ENCODE peak calls at places on chromosomes 12 and 14, in nine cellular contexts. R, K, P, F, C, U, G, V and E are unnamed samples.

GRCh38 chr12:113403435-113404415 is at the start of gene SDS:
- DNase-seq in P (no peak), U (peak), C (no peak), F (no peak), V (peak), K (no peak), G (no peak), R (no peak), E (no peak)

GRCh38 chr12:27474344-27474743 is 27.8 kb downstream of the SMCO2 start:
- DNase-seq in V (peak), K (no peak), P (no peak), F (peak), C (peak), U (no peak), G (peak), R (no peak), E (no peak)

GRCh38 chr12:32069071-32069470 is 37.6 kb upstream of the BICD1 start:
- DNase-seq in V (no peak), C (no peak), U (no peak), G (peak), P (no peak), R (no peak), K (no peak), F (no peak), E (no peak)

GRCh38 chr14:61064866-61065265 is 83.8 kb downstream of the SLC38A6 start:
- DNase-seq in K (no peak), R (no peak), P (no peak), C (no peak), V (no peak), U (no peak), F (no peak), G (no peak), E (no peak)

GRCh38 chr14:96324219-96324618 is 38.9 kb downstream of the ATG2B start:
- DNase-seq in V (no peak), K (no peak), F (no peak), G (no peak), C (no peak), R (no peak), U (no peak), P (no peak), E (no peak)

GRCh38 chr12:15928870-15929571 is 17.9 kb downstream of the DERA start:
- DNase-seq in V (no peak), R (no peak), U (peak), C (no peak), G (peak), F (no peak), K (peak), P (no peak), E (no peak)

GRCh38 chr12:32183646-32184045 is 77.0 kb downstream of the BICD1 start:
- DNase-seq in F (no peak), K (peak), R (no peak), G (no peak), V (no peak), C (no peak), P (no peak), U (no peak), E (no peak)

GRCh38 chr14:90159688-90160087 is 96.7 kb upstream of the PSMC1 start:
- DNase-seq in F (no peak), R (no peak), V (no peak), C (no peak), K (no peak), P (no peak), G (no peak), U (no peak), E (no peak)

GRCh38 chr14:86203843-86204242 is 673.9 kb downstream of the FLRT2 start:
- DNase-seq in P (no peak), G (no peak), F (no peak), R (no peak), K (no peak), V (no peak), U (no peak), C (no peak), E (no peak)

GRCh38 chr14:104341532-104342434 is 203.4 kb downstream of the KIF26A start:
- DNase-seq in U (peak), R (peak), V (no peak), P (peak), K (peak), C (no peak), G (peak), F (no peak), E (peak)

GRCh38 chr12:62922539-62922938 is 12.4 kb downstream of the PPM1H start:
- DNase-seq in C (no peak), K (no peak), G (no peak), U (no peak), F (no peak), V (peak), P (no peak), R (no peak), E (no peak)

GRCh38 chr14:77270361-77271112 is 469 bp downstream of the NGB start:
- DNase-seq in V (no peak), R (no peak), C (no peak), G (no peak), P (no peak), F (no peak), K (peak), U (no peak), E (no peak)

GRCh38 chr14:89291351-89291940 is 125.6 kb downstream of the FOXN3 start:
- DNase-seq in G (no peak), V (no peak), C (no peak), F (no peak), P (no peak), R (no peak), K (no peak), U (no peak), E (no peak)

GRCh38 chr14:59939828-59940227 is 19.9 kb downstream of the LRRC9 start:
- DNase-seq in V (no peak), P (no peak), F (no peak), R (no peak), C (no peak), G (no peak), U (no peak), K (no peak), E (no peak)